ENCODE peak calls at places on chromosomes 5 and 9, in eight cellular contexts. H is right lobe of liver, Z is tibial artery, E is OCI-LY7, U is H9, Y is cardiac fibroblast, B is HFFc6, P is transverse colon. X is an unnamed sample.

GRCh38 chr5:35990524-35990923 is 666 bp downstream of the UGT3A1 start:
- DNase-seq in H (peak), Z (no peak), E (no peak), U (peak), Y (no peak), B (no peak), P (no peak), X (no peak)

GRCh38 chr9:25703826-25704357 is 25.6 kb upstream of the TUSC1 start:
- DNase-seq in H (no peak), Z (no peak), E (no peak), U (no peak), Y (peak), B (no peak), P (no peak), X (no peak)

GRCh38 chr5:149257875-149258705 is 13.6 kb upstream of the AFAP1L1 start:
- DNase-seq in H (no peak), Z (no peak), E (no peak), U (no peak), Y (peak), B (peak), P (no peak), X (no peak)

GRCh38 chr9:81565144-81565543 is 124.2 kb downstream of the TLE1 start:
- DNase-seq in H (no peak), Z (no peak), E (no peak), U (no peak), Y (no peak), B (no peak), P (peak), X (no peak)

GRCh38 chr5:116652903-116653302 is 78.3 kb upstream of the SEMA6A start:
- DNase-seq in H (no peak), Z (no peak), E (no peak), U (no peak), Y (peak), B (no peak), P (no peak), X (no peak)

GRCh38 chr9:37639874-37640273 is 10.9 kb upstream of the FRMPD1 start:
- DNase-seq in H (no peak), Z (no peak), E (no peak), U (no peak), Y (no peak), B (no peak), P (no peak), X (no peak)

GRCh38 chr9:9961934-9962333 is 650.9 kb downstream of the PTPRD start:
- DNase-seq in H (no peak), Z (no peak), E (no peak), U (no peak), Y (no peak), B (no peak), P (no peak), X (no peak)

GRCh38 chr9:110712955-110713354 is 44.4 kb downstream of the MUSK start:
- DNase-seq in H (no peak), Z (no peak), E (no peak), U (no peak), Y (no peak), B (peak), P (no peak), X (no peak)

GRCh38 chr5:35856186-35857003 is at the start of gene IL7R:
- DNase-seq in H (no peak), Z (no peak), E (peak), U (no peak), Y (no peak), B (peak), P (no peak), X (no peak)

GRCh38 chr5:119966028-119966427 is 336.7 kb downstream of the FAM170A start:
- DNase-seq in H (no peak), Z (no peak), E (no peak), U (no peak), Y (peak), B (no peak), P (no peak), X (no peak)

GRCh38 chr9:9556865-9557803 is 1055.7 kb downstream of the PTPRD start:
- DNase-seq in H (no peak), Z (no peak), E (no peak), U (peak), Y (no peak), B (no peak), P (no peak), X (no peak)

GRCh38 chr5:89452081-89452480 is 569.1 kb upstream of the MEF2C start:
- DNase-seq in H (no peak), Z (no peak), E (no peak), U (no peak), Y (no peak), B (no peak), P (no peak), X (no peak)

GRCh38 chr5:112772095-112772494 is 34.4 kb downstream of the APC start:
- DNase-seq in H (no peak), Z (no peak), E (no peak), U (no peak), Y (no peak), B (peak), P (no peak), X (no peak)

GRCh38 chr9:134371731-134372130 is 45.5 kb downstream of the RXRA start:
- DNase-seq in H (peak), Z (peak), E (no peak), U (no peak), Y (no peak), B (no peak), P (peak), X (no peak)

GRCh38 chr9:132341177-132341840 is 13.5 kb downstream of the SETX start:
- DNase-seq in H (no peak), Z (no peak), E (no peak), U (no peak), Y (no peak), B (no peak), P (no peak), X (no peak)

GRCh38 chr9:35759795-35760194 is 5.7 kb upstream of the MSMP start:
- DNase-seq in H (no peak), Z (no peak), E (no peak), U (no peak), Y (no peak), B (no peak), P (no peak), X (no peak)

GRCh38 chr5:141958773-141959172 is 771 bp upstream of the PCDH12 start:
- DNase-seq in H (no peak), Z (no peak), E (no peak), U (no peak), Y (peak), B (no peak), P (no peak), X (no peak)

GRCh38 chr5:143495823-143496275 is 92.4 kb upstream of the NR3C1 start:
- DNase-seq in H (no peak), Z (no peak), E (no peak), U (no peak), Y (peak), B (peak), P (no peak), X (no peak)

GRCh38 chr9:125659954-125660353 is 47.1 kb downstream of the MAPKAP1 start:
- DNase-seq in H (no peak), Z (no peak), E (no peak), U (no peak), Y (peak), B (peak), P (no peak), X (no peak)

GRCh38 chr5:156929366-156929948 is 33.6 kb downstream of the TIMD4 start:
- DNase-seq in H (no peak), Z (no peak), E (no peak), U (no peak), Y (no peak), B (no peak), P (no peak), X (no peak)

GRCh38 chr5:94498199-94498598 is 120.2 kb downstream of the KIAA0825 start:
- DNase-seq in H (no peak), Z (no peak), E (no peak), U (no peak), Y (no peak), B (no peak), P (no peak), X (no peak)

GRCh38 chr9:124791106-124791505 is 14.2 kb downstream of the OLFML2A start:
- DNase-seq in H (no peak), Z (no peak), E (peak), U (no peak), Y (no peak), B (no peak), P (no peak), X (no peak)

GRCh38 chr5:58983496-58983895 is 400.6 kb downstream of the RAB3C start:
- DNase-seq in H (no peak), Z (no peak), E (no peak), U (no peak), Y (no peak), B (no peak), P (no peak), X (no peak)

GRCh38 chr9:19290103-19290502 is 59.6 kb downstream of the DENND4C start:
- DNase-seq in H (no peak), Z (no peak), E (no peak), U (no peak), Y (no peak), B (no peak), P (no peak), X (no peak)

GRCh38 chr9:116843863-116844620 is 156.9 kb downstream of the TRIM32 start:
- DNase-seq in H (no peak), Z (no peak), E (no peak), U (no peak), Y (no peak), B (no peak), P (no peak), X (no peak)

GRCh38 chr5:19626218-19626617 is 361.8 kb downstream of the CDH18 start:
- DNase-seq in H (no peak), Z (no peak), E (no peak), U (no peak), Y (no peak), B (no peak), P (no peak), X (no peak)

GRCh38 chr9:86488794-86489193 is 134.6 kb upstream of the TUT7 start:
- DNase-seq in H (no peak), Z (no peak), E (no peak), U (peak), Y (no peak), B (no peak), P (no peak), X (no peak)

GRCh38 chr9:27349681-27350080 is 52.7 kb upstream of the EQTN start:
- DNase-seq in H (no peak), Z (no peak), E (no peak), U (no peak), Y (no peak), B (no peak), P (no peak), X (no peak)

GRCh38 chr9:97594414-97594921 is 38.7 kb downstream of the TSTD2 start:
- DNase-seq in H (no peak), Z (no peak), E (no peak), U (no peak), Y (no peak), B (no peak), P (no peak), X (no peak)

GRCh38 chr9:8351431-8351830 is 551.9 kb upstream of the DMAC1 start:
- DNase-seq in H (no peak), Z (no peak), E (no peak), U (no peak), Y (no peak), B (no peak), P (no peak), X (no peak)

GRCh38 chr5:54531536-54531935 is 14.0 kb downstream of the SNX18 start:
- DNase-seq in H (no peak), Z (no peak), E (no peak), U (no peak), Y (no peak), B (no peak), P (no peak), X (no peak)

GRCh38 chr5:135486131-135486530 is 34.0 kb upstream of the TIFAB start:
- DNase-seq in H (no peak), Z (no peak), E (no peak), U (no peak), Y (no peak), B (no peak), P (no peak), X (no peak)

GRCh38 chr9:121557581-121558422 is 58.2 kb upstream of the GGTA1 start:
- DNase-seq in H (peak), Z (peak), E (peak), U (peak), Y (peak), B (peak), P (peak), X (no peak)

GRCh38 chr5:105947461-105947860 is 1723.3 kb downstream of the EFNA5 start:
- DNase-seq in H (no peak), Z (no peak), E (no peak), U (no peak), Y (no peak), B (no peak), P (no peak), X (no peak)

GRCh38 chr9:117722108-117722761 is 18.0 kb downstream of the TLR4 start:
- DNase-seq in H (no peak), Z (no peak), E (no peak), U (no peak), Y (no peak), B (no peak), P (no peak), X (no peak)

GRCh38 chr5:64688965-64689364 is 1.3 kb upstream of the SHISAL2B start:
- DNase-seq in H (no peak), Z (no peak), E (no peak), U (no peak), Y (no peak), B (no peak), P (no peak), X (no peak)

GRCh38 chr9:71490810-71491209 is 277.5 kb downstream of the CEMIP2 start:
- DNase-seq in H (no peak), Z (no peak), E (no peak), U (no peak), Y (no peak), B (no peak), P (no peak), X (no peak)
- TF ChIP-seq CTCF in H (peak), Z (no peak), E (peak), U (peak), Y (peak), B (peak), P (no peak), X (peak)

GRCh38 chr9:93620881-93621820 is 44.8 kb downstream of the PHF2 start:
- DNase-seq in H (peak), Z (no peak), E (no peak), U (no peak), Y (no peak), B (no peak), P (no peak), X (no peak)
- TF ChIP-seq CTCF in H (no peak), Z (no peak), E (no peak), U (no peak), Y (no peak), B (no peak), P (no peak), X (no peak)

DNA sequence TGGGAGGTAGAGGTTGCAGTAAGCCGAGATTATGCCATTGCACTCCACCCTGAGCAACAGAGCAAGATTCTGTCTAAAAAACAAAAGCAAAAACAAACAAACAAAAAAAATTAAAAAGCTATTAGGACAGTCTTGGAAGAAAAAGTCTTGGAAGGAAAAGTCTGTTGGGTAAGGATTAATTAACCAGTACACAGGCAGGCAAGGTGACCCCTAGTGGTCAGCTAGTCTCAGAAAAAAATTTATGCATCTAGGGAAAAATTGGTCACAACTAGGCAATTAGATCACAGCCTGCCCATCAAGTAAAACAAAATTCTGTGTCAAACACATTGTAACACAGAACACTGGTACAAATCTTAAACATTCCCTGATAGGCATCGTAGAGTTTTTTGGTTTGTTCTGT is 6.7 kb upstream of the ANKRD18B start:
- DNase-seq in H (no peak), Z (no peak), E (peak), U (no peak), Y (peak), B (peak), P (no peak), X (no peak)
- TF ChIP-seq CTCF in H (peak), Z (peak), E (peak), U (peak), Y (peak), B (peak), P (peak), X (peak)

DNA sequence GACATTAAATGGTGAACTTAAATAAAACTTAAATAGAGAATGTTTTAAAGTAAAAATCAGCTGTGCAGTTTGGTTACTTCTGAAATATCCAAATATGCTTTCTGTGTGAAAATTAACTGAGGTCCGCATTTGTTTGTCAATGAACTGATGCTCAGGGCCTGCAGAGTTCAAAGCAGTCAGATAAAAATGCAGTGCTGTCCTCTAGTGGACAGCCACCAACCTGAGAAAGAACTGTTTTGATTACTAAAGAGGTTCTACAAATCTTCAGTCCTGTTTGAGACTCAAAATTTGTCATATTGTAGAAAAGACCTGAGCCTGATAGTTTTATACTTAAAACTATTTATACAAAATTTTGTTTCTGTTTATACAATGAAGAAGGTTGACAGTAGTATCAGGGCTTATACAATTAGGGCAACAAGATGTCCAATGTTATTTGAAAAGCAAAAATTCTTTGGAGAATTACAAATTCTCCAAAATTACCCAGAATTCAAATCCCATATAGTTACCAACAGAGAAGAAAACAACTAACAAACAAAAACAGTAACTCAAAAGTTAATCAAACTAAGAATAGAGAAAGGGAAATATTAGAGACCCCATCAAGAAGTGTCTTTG is 232.3 kb upstream of the TBCA start:
- DNase-seq in H (no peak), Z (no peak), E (peak), U (no peak), Y (peak), B (peak), P (no peak), X (no peak)
- TF ChIP-seq CTCF in H (peak), Z (peak), E (peak), U (peak), Y (peak), B (peak), P (peak), X (peak)

GRCh38 chr5:51679286-51679685 is 296.0 kb downstream of the ISL1 start:
- DNase-seq in H (no peak), Z (no peak), E (no peak), U (no peak), Y (no peak), B (no peak), P (no peak), X (no peak)

GRCh38 chr5:51685399-51685798 is 302.2 kb downstream of the ISL1 start:
- DNase-seq in H (no peak), Z (no peak), E (no peak), U (no peak), Y (no peak), B (no peak), P (no peak), X (no peak)

GRCh38 chr5:51684794-51685355 is 301.6 kb downstream of the ISL1 start:
- DNase-seq in H (no peak), Z (no peak), E (no peak), U (no peak), Y (no peak), B (no peak), P (no peak), X (no peak)
- TF ChIP-seq CTCF in H (no peak), Z (no peak), E (peak), U (peak), Y (no peak), B (peak), P (no peak), X (peak)

DNA sequence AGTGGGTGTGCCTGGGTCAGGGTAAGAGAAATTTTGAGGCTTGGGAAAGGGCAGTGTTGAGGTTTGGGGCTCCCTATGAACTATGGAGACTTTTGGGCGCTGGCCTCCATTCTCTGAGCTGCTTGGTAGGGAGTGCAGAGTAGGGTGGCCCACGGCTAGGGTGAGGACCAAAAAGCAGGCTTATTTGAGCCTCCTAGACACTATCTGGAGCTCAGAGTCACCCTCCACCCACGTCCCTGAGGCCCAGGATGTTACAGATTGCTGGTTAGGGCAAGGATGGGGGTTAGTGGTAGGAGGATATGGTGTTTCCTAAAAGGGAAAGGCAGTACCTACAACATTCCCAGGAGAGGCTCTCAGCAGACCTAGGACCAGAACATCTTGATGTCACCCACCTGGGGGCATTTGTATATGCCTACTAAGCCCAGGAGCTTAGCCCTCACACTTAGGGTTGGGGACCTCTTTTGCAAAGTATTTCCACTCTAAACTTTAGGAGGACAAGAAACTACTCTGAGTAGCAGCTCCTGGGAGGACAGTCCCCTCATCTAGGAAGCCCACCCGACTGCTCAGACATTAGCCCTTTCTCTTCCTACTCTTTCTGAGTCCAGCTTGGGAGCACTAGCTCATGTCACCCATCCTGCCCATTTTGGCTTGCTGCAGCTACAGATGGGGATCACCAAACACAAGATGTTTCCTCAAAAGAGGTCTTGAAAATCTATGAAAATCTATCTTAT is 2.3 kb downstream of the SHROOM1 start:
- DNase-seq in H (no peak), Z (no peak), E (no peak), U (no peak), Y (no peak), B (no peak), P (no peak), X (no peak)
- TF ChIP-seq CTCF in H (no peak), Z (no peak), E (no peak), U (no peak), Y (no peak), B (no peak), P (no peak), X (no peak)

X was measured in type B pancreatic cell.